ENCODE peak calls at places on chromosomes 7 and 10, in six cellular contexts. One of them, this sample, is unnamed.
A peak's percentile ranks its signal among the peaks of the same experiment; 100 is the strongest.

GRCh38 chr10:97063271-97063982 is 122.3 kb downstream of the SLIT1 start:
- DNase-seq in pancreas: no peak
- DNase-seq in HFFc6: no peak
- DNase-seq in Peyer's patch: no peak
- DNase-seq in nephron progenitor cell: no peak
- DNase-seq in sigmoid colon: no peak
- DNase-seq in this sample: no peak

GRCh38 chr10:103861501-103861900 is 6.1 kb upstream of the SH3PXD2A start:
- DNase-seq in pancreas: no peak
- DNase-seq in HFFc6: peak; percentile 82
- DNase-seq in Peyer's patch: no peak
- DNase-seq in nephron progenitor cell: no peak
- DNase-seq in sigmoid colon: no peak
- DNase-seq in this sample: no peak

GRCh38 chr7:150830957-150831356 is 21.4 kb upstream of the AOC1 start:
- DNase-seq in pancreas: no peak
- DNase-seq in HFFc6: no peak
- DNase-seq in Peyer's patch: no peak
- DNase-seq in nephron progenitor cell: no peak
- DNase-seq in sigmoid colon: no peak
- DNase-seq in this sample: no peak

GRCh38 chr10:49286686-49287085 is 12.3 kb upstream of the C10orf71 start:
- DNase-seq in pancreas: no peak
- DNase-seq in HFFc6: no peak
- DNase-seq in Peyer's patch: no peak
- DNase-seq in nephron progenitor cell: no peak
- DNase-seq in sigmoid colon: peak; percentile 17
- DNase-seq in this sample: no peak

GRCh38 chr7:143362126-143362961 is at the start of gene FAM131B:
- DNase-seq in pancreas: no peak
- DNase-seq in HFFc6: no peak
- DNase-seq in Peyer's patch: no peak
- DNase-seq in nephron progenitor cell: peak; percentile 57
- DNase-seq in sigmoid colon: peak; percentile 67
- DNase-seq in this sample: no peak

GRCh38 chr7:143458263-143458662 is 15.0 kb downstream of the TAS2R60 start:
- DNase-seq in pancreas: no peak
- DNase-seq in HFFc6: peak; percentile 77
- DNase-seq in Peyer's patch: no peak
- DNase-seq in nephron progenitor cell: no peak
- DNase-seq in sigmoid colon: no peak
- DNase-seq in this sample: no peak

GRCh38 chr7:37960483-37960882 is 40.0 kb downstream of the EPDR1 start:
- DNase-seq in pancreas: no peak
- DNase-seq in HFFc6: no peak
- DNase-seq in Peyer's patch: no peak
- DNase-seq in nephron progenitor cell: no peak
- DNase-seq in sigmoid colon: no peak
- DNase-seq in this sample: no peak

GRCh38 chr7:131238260-131238940 is 89.3 kb upstream of the MKLN1 start:
- DNase-seq in pancreas: no peak
- DNase-seq in HFFc6: peak; percentile 77
- DNase-seq in Peyer's patch: no peak
- DNase-seq in nephron progenitor cell: no peak
- DNase-seq in sigmoid colon: no peak
- DNase-seq in this sample: no peak

GRCh38 chr7:25812086-25812855 is 339.7 kb upstream of the NFE2L3 start:
- DNase-seq in pancreas: no peak
- DNase-seq in HFFc6: no peak
- DNase-seq in Peyer's patch: no peak
- DNase-seq in nephron progenitor cell: no peak
- DNase-seq in sigmoid colon: no peak
- DNase-seq in this sample: no peak

GRCh38 chr7:20365486-20365885 is 34.8 kb downstream of the ITGB8 start:
- DNase-seq in pancreas: no peak
- DNase-seq in HFFc6: no peak
- DNase-seq in Peyer's patch: no peak
- DNase-seq in nephron progenitor cell: no peak
- DNase-seq in sigmoid colon: no peak
- DNase-seq in this sample: no peak

GRCh38 chr7:64863969-64864368 is 39.1 kb upstream of the ZNF273 start:
- DNase-seq in pancreas: no peak
- DNase-seq in HFFc6: no peak
- DNase-seq in Peyer's patch: no peak
- DNase-seq in nephron progenitor cell: no peak
- DNase-seq in sigmoid colon: no peak
- DNase-seq in this sample: no peak

GRCh38 chr7:127322351-127322750 is 69.6 kb upstream of the GRM8 start:
- DNase-seq in pancreas: no peak
- DNase-seq in HFFc6: no peak
- DNase-seq in Peyer's patch: no peak
- DNase-seq in nephron progenitor cell: no peak
- DNase-seq in sigmoid colon: no peak
- DNase-seq in this sample: no peak

GRCh38 chr10:44925224-44925623 is 14.1 kb downstream of the TMEM72 start:
- DNase-seq in pancreas: no peak
- DNase-seq in HFFc6: no peak
- DNase-seq in Peyer's patch: no peak
- DNase-seq in nephron progenitor cell: peak; percentile 63
- DNase-seq in sigmoid colon: peak; percentile 34
- DNase-seq in this sample: no peak

GRCh38 chr7:22566592-22566991 is 66.6 kb upstream of the STEAP1B start:
- DNase-seq in pancreas: no peak
- DNase-seq in HFFc6: no peak
- DNase-seq in Peyer's patch: no peak
- DNase-seq in nephron progenitor cell: no peak
- DNase-seq in sigmoid colon: no peak
- DNase-seq in this sample: no peak

GRCh38 chr10:87761892-87762291 is 56.1 kb downstream of the ATAD1 start:
- DNase-seq in pancreas: no peak
- DNase-seq in HFFc6: peak; percentile 57
- DNase-seq in Peyer's patch: no peak
- DNase-seq in nephron progenitor cell: no peak
- DNase-seq in sigmoid colon: no peak
- DNase-seq in this sample: no peak

GRCh38 chr10:70233939-70234300 is 691 bp upstream of the PPA1 start:
- DNase-seq in pancreas: no peak
- DNase-seq in HFFc6: no peak
- DNase-seq in Peyer's patch: no peak
- DNase-seq in nephron progenitor cell: no peak
- DNase-seq in sigmoid colon: no peak
- DNase-seq in this sample: no peak

GRCh38 chr7:83005410-83005809 is 157.3 kb downstream of the PCLO start:
- DNase-seq in pancreas: no peak
- DNase-seq in HFFc6: no peak
- DNase-seq in Peyer's patch: no peak
- DNase-seq in nephron progenitor cell: no peak
- DNase-seq in sigmoid colon: no peak
- DNase-seq in this sample: no peak
- TF ChIP-seq CTCF in pancreas: no peak
- TF ChIP-seq CTCF in HFFc6: peak; percentile 41
- TF ChIP-seq CTCF in Peyer's patch: no peak
- TF ChIP-seq CTCF in nephron progenitor cell: peak; percentile 30
- TF ChIP-seq CTCF in sigmoid colon: no peak
- TF ChIP-seq CTCF in this sample: no peak

DNA sequence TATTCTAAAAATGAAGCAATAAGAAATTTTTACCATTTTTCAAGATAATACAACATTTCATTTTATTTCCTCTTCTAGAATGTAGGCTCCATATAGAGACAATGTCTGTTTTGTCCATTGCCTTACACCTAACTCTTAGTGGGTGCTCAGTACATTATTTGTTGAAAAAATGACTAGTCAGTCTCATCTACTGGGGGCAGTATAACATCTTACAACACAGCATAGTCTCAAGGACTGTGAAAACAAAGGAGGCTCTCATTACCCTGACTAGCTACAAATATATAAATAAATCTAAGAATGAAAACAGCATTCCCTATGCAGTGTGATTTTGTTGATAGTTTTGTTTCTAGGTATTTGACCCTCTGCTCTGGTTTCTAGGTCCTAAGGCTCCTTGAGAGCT is 11.6 kb downstream of the CRPPA start:
- DNase-seq in pancreas: no peak
- DNase-seq in HFFc6: no peak
- DNase-seq in Peyer's patch: no peak
- DNase-seq in nephron progenitor cell: no peak
- DNase-seq in sigmoid colon: no peak
- DNase-seq in this sample: no peak
- TF ChIP-seq CTCF in pancreas: no peak
- TF ChIP-seq CTCF in HFFc6: peak; percentile 46
- TF ChIP-seq CTCF in Peyer's patch: no peak
- TF ChIP-seq CTCF in nephron progenitor cell: no peak
- TF ChIP-seq CTCF in sigmoid colon: no peak
- TF ChIP-seq CTCF in this sample: no peak

DNA sequence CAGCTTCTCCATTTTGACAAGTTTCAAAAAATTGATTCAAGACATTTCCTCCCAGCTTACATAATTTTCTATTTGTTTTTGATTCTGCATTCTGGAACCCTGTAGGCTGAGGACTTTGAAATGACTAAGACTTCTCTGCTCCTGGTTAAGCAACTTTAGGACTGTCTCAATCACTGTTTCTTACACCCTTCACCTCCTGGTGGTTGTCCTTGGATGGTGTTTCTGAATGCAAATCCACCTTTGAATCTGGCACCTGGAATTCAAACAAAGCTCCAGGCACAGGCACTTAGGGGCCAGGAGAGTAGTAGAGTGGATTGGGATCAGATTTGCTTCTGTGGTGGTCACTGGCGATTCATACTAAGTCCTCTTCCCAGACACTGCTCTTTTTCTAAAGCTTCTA is 595.5 kb downstream of the LRMDA start:
- DNase-seq in pancreas: no peak
- DNase-seq in HFFc6: no peak
- DNase-seq in Peyer's patch: no peak
- DNase-seq in nephron progenitor cell: no peak
- DNase-seq in sigmoid colon: no peak
- DNase-seq in this sample: no peak
- TF ChIP-seq CTCF in pancreas: no peak
- TF ChIP-seq CTCF in HFFc6: no peak
- TF ChIP-seq CTCF in Peyer's patch: no peak
- TF ChIP-seq CTCF in nephron progenitor cell: no peak
- TF ChIP-seq CTCF in sigmoid colon: no peak
- TF ChIP-seq CTCF in this sample: no peak

GRCh38 chr7:158861936-158862704 is 5.8 kb downstream of the DYNC2I1 start:
- DNase-seq in pancreas: no peak
- DNase-seq in HFFc6: no peak
- DNase-seq in Peyer's patch: no peak
- DNase-seq in nephron progenitor cell: no peak
- DNase-seq in sigmoid colon: peak; percentile 46
- DNase-seq in this sample: no peak

GRCh38 chr7:158864507-158864820 is 8.1 kb downstream of the DYNC2I1 start:
- DNase-seq in pancreas: no peak
- DNase-seq in HFFc6: no peak
- DNase-seq in Peyer's patch: no peak
- DNase-seq in nephron progenitor cell: no peak
- DNase-seq in sigmoid colon: peak; percentile 40
- DNase-seq in this sample: no peak

GRCh38 chr7:158865462-158865922 is 9.1 kb downstream of the DYNC2I1 start:
- DNase-seq in pancreas: no peak
- DNase-seq in HFFc6: no peak
- DNase-seq in Peyer's patch: no peak
- DNase-seq in nephron progenitor cell: peak; percentile 37
- DNase-seq in sigmoid colon: no peak
- DNase-seq in this sample: no peak

GRCh38 chr7:158864833-158865232 is 8.5 kb downstream of the DYNC2I1 start:
- DNase-seq in pancreas: no peak
- DNase-seq in HFFc6: no peak
- DNase-seq in Peyer's patch: no peak
- DNase-seq in nephron progenitor cell: no peak
- DNase-seq in sigmoid colon: peak; percentile 54
- DNase-seq in this sample: no peak

DNA sequence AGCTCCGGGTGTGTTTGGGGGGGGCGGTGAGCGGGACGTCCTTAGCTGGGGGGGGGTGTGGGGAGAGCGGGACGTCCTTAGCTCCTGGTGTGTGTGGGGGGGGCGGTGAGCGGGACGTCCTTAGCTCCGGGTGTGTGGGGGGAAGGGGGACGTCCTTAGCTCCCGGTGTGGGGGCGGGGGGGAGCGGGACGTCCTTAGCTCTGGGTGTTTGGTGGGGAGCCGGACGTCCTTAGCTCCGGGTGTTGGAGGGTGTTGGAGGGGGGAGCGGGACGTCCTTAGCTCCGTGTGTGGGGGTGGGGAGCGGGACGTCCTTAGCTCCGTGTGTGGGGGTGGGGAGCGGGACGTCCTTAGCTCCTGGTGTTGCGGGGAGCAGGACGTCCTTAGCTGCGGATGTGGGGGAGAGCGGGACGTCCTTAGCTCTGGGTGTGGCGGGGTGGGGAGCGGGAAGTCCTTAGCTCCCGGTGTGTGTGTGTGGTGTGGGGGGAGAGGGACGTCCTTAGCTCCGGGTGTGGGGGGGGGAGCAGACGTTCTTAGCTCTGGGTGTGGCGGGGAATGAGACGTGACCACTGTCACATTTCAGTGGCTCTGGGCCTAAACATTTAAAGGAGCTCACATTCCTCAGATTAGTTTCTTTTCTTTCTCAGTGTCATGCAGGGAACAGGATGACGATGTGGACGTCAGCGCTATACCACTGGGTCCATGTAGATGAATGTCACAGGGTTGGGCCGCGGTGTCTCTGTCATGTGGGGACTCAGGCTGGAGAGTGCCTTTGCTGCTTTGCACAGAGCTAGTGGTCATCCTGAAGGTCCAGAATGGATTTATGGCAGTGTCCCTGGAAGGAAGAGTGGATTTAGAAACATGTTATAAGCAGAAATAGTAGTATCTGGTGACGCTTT is 7.5 kb downstream of the DYNC2I1 start:
- DNase-seq in pancreas: peak; percentile 49
- DNase-seq in HFFc6: peak; percentile 73
- DNase-seq in Peyer's patch: peak; percentile 50
- DNase-seq in nephron progenitor cell: peak; percentile 46
- DNase-seq in sigmoid colon: peak; percentile 91
- DNase-seq in this sample: no peak
- TF ChIP-seq CTCF in pancreas: no peak
- TF ChIP-seq CTCF in HFFc6: no peak
- TF ChIP-seq CTCF in Peyer's patch: no peak
- TF ChIP-seq CTCF in nephron progenitor cell: no peak
- TF ChIP-seq CTCF in sigmoid colon: no peak
- TF ChIP-seq CTCF in this sample: no peak

DNA sequence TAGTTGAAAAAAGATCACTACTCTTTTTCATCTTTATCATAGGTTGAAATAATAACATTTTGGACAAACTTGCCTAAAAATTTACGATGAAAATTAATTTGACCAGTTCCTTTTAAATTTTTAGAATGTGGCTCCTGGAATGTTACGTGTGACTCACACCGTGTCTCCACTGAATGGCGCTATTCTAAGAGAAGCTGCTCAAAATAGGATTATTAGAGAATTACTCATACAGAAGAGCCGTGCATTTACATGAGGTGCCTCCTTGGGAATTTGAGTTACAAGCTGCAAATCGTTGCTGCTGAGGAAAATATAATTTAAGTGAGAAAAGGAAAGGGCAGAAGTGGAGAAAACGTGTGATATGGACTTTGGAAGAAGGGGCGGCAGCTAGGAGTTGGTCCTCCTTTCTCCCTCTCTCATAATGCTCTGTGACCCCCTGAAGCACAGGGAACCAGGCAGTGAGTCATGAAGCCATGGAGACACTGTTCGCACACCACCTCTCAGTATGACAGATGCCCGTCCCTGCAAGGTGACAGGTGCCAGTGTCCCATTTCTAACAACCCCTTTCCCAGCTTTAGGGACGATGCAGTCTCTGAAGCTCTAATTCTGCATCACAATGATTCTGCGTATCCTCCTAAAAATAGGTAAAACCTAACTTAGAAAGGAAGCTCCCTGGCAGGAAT is 323.2 kb upstream of the COBL start:
- DNase-seq in pancreas: no peak
- DNase-seq in HFFc6: no peak
- DNase-seq in Peyer's patch: no peak
- DNase-seq in nephron progenitor cell: no peak
- DNase-seq in sigmoid colon: no peak
- DNase-seq in this sample: no peak
- TF ChIP-seq CTCF in pancreas: no peak
- TF ChIP-seq CTCF in HFFc6: no peak
- TF ChIP-seq CTCF in Peyer's patch: no peak
- TF ChIP-seq CTCF in nephron progenitor cell: no peak
- TF ChIP-seq CTCF in sigmoid colon: no peak
- TF ChIP-seq CTCF in this sample: no peak